ENCODE peak calls at places on chromosomes 2 and 18, in four cellular contexts. One of them, this sample, is unnamed.
A peak's percentile ranks its signal among the peaks of the same experiment; 100 is the strongest.

GRCh38 chr2:64939332-64939917 is 49.8 kb upstream of the SLC1A4 start:
- DNase-seq in lung: no peak
- DNase-seq in OCI-LY7: peak; percentile 62
- DNase-seq in adipocyte: no peak
- DNase-seq in this sample: no peak

GRCh38 chr2:13009027-13009426 is 292.3 kb downstream of the TRIB2 start:
- DNase-seq in lung: no peak
- DNase-seq in OCI-LY7: no peak
- DNase-seq in adipocyte: peak; percentile 48
- DNase-seq in this sample: peak; percentile 65

GRCh38 chr2:88692187-88692586 is 714 bp downstream of the RPIA start:
- DNase-seq in lung: no peak
- DNase-seq in OCI-LY7: peak; percentile 69
- DNase-seq in adipocyte: peak; percentile 48
- DNase-seq in this sample: peak; percentile 6

GRCh38 chr2:233063269-233063975 is 3.3 kb downstream of the INPP5D start:
- DNase-seq in lung: no peak
- DNase-seq in OCI-LY7: peak; percentile 93
- DNase-seq in adipocyte: no peak
- DNase-seq in this sample: no peak

GRCh38 chr2:177282101-177282573 is 17.6 kb upstream of the NFE2L2 start:
- DNase-seq in lung: no peak
- DNase-seq in OCI-LY7: no peak
- DNase-seq in adipocyte: no peak
- DNase-seq in this sample: peak; percentile 34

GRCh38 chr18:25099838-25100393 is 252.1 kb downstream of the ZNF521 start:
- DNase-seq in lung: no peak
- DNase-seq in OCI-LY7: no peak
- DNase-seq in adipocyte: no peak
- DNase-seq in this sample: no peak

GRCh38 chr2:44751754-44752479 is 189.6 kb upstream of the SIX3 start:
- DNase-seq in lung: no peak
- DNase-seq in OCI-LY7: no peak
- DNase-seq in adipocyte: no peak
- DNase-seq in this sample: no peak

GRCh38 chr2:158297606-158298005 is 158.9 kb downstream of the CCDC148 start:
- DNase-seq in lung: no peak
- DNase-seq in OCI-LY7: no peak
- DNase-seq in adipocyte: peak; percentile 57
- DNase-seq in this sample: peak; percentile 23

GRCh38 chr2:199356412-199356811 is 101.3 kb downstream of the SATB2 start:
- DNase-seq in lung: no peak
- DNase-seq in OCI-LY7: no peak
- DNase-seq in adipocyte: no peak
- DNase-seq in this sample: no peak

GRCh38 chr2:205366336-205367060 is 315.8 kb upstream of the NRP2 start:
- DNase-seq in lung: no peak
- DNase-seq in OCI-LY7: no peak
- DNase-seq in adipocyte: no peak
- DNase-seq in this sample: no peak

GRCh38 chr2:128602699-128603101 is 284.0 kb upstream of the HS6ST1 start:
- DNase-seq in lung: no peak
- DNase-seq in OCI-LY7: no peak
- DNase-seq in adipocyte: no peak
- DNase-seq in this sample: no peak

GRCh38 chr2:120958623-120959366 is 223.1 kb downstream of the GLI2 start:
- DNase-seq in lung: no peak
- DNase-seq in OCI-LY7: peak; percentile 16
- DNase-seq in adipocyte: peak; percentile 16
- DNase-seq in this sample: no peak

GRCh38 chr2:132037527-132038178 is 124.1 kb downstream of the ANKRD30BL start:
- DNase-seq in lung: no peak
- DNase-seq in OCI-LY7: peak; percentile 8
- DNase-seq in adipocyte: peak; percentile 38
- DNase-seq in this sample: peak; percentile 3

GRCh38 chr18:35267161-35267651 is 22.8 kb downstream of the ZSCAN30 start:
- DNase-seq in lung: peak; percentile 73
- DNase-seq in OCI-LY7: no peak
- DNase-seq in adipocyte: no peak
- DNase-seq in this sample: no peak

GRCh38 chr2:70948350-70949003 is 12.8 kb downstream of the ATP6V1B1 start:
- DNase-seq in lung: peak; percentile 80
- DNase-seq in OCI-LY7: peak; percentile 79
- DNase-seq in adipocyte: peak; percentile 95
- DNase-seq in this sample: peak; percentile 71

GRCh38 chr2:47344890-47345583 is 57.9 kb upstream of the MSH2 start:
- DNase-seq in lung: peak; percentile 84
- DNase-seq in OCI-LY7: no peak
- DNase-seq in adipocyte: peak; percentile 46
- DNase-seq in this sample: peak; percentile 76

GRCh38 chr2:11224887-11225286 is 69.6 kb downstream of the SLC66A3 start:
- DNase-seq in lung: no peak
- DNase-seq in OCI-LY7: no peak
- DNase-seq in adipocyte: no peak
- DNase-seq in this sample: no peak

GRCh38 chr18:46190667-46191066 is 86.5 kb downstream of the HAUS1 start:
- DNase-seq in lung: no peak
- DNase-seq in OCI-LY7: no peak
- DNase-seq in adipocyte: no peak
- DNase-seq in this sample: no peak

GRCh38 chr2:134845719-134846118 is 7.3 kb downstream of the ACMSD start:
- DNase-seq in lung: no peak
- DNase-seq in OCI-LY7: no peak
- DNase-seq in adipocyte: peak; percentile 65
- DNase-seq in this sample: peak; percentile 60

GRCh38 chr2:112881217-112882000 is 29.6 kb upstream of the IL37 start:
- DNase-seq in lung: no peak
- DNase-seq in OCI-LY7: peak; percentile 22
- DNase-seq in adipocyte: peak; percentile 60
- DNase-seq in this sample: peak; percentile 91

GRCh38 chr2:25809646-25810045 is 68.6 kb downstream of the ASXL2 start:
- DNase-seq in lung: no peak
- DNase-seq in OCI-LY7: no peak
- DNase-seq in adipocyte: no peak
- DNase-seq in this sample: no peak

GRCh38 chr18:58605027-58606020 is 23.6 kb downstream of the ALPK2 start:
- DNase-seq in lung: no peak
- DNase-seq in OCI-LY7: no peak
- DNase-seq in adipocyte: peak; percentile 48
- DNase-seq in this sample: peak; percentile 51

GRCh38 chr18:26133652-26134051 is at the start of gene PSMA8:
- DNase-seq in lung: no peak
- DNase-seq in OCI-LY7: no peak
- DNase-seq in adipocyte: no peak
- DNase-seq in this sample: no peak

GRCh38 chr2:218659988-218660358 is 490 bp downstream of the BCS1L start:
- DNase-seq in lung: no peak
- DNase-seq in OCI-LY7: no peak
- DNase-seq in adipocyte: no peak
- DNase-seq in this sample: no peak

GRCh38 chr2:47008381-47009280 is 93.0 kb upstream of the MCFD2 start:
- DNase-seq in lung: no peak
- DNase-seq in OCI-LY7: no peak
- DNase-seq in adipocyte: no peak
- DNase-seq in this sample: no peak

DNA sequence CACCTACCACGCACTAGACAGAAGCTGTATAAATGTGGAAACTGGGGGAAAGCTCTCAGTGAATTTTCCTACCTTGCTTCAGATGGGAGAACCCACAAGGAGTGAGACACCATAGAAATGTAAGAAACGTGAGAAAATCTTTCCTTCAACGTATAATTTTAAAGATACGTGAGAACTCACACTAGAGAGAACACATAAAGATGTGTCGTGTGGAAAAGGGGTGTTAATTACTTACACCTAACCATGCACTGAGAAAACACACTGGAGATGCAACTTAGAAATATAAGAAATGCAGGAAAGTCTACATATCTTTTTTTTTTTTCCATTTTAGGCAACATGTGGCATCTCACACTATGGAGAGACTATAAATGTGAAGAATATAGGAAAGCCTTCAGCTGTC is 352.9 kb upstream of the NETO1 start:
- DNase-seq in lung: no peak
- DNase-seq in OCI-LY7: no peak
- DNase-seq in adipocyte: no peak
- DNase-seq in this sample: no peak
- H3K9me3 ChIP-seq in lung: peaks cover 28% of the 10 kb centered on the region
- H3K9me3 ChIP-seq in OCI-LY7: no peaks in the 10 kb centered on the region
- H3K9me3 ChIP-seq in adipocyte: peaks cover 71% of the 10 kb centered on the region
- H3K9me3 ChIP-seq in this sample: peaks cover 6% of the 10 kb centered on the region

DNA sequence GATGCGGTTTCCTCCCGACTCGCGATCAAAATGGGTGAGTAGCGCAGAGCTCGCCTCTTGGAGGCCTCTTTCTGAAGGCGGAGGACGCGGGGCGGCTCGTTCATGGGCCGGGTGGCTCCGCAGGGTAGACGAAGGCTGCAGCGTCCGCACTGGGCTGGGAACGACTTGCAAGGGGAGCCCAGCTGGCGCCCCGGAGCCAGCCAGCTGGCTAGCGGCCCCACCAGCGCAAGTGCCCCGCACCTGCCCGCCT is 328 bp upstream of the PASK start:
- DNase-seq in lung: no peak
- DNase-seq in OCI-LY7: no peak
- DNase-seq in adipocyte: no peak
- DNase-seq in this sample: no peak
- H3K9me3 ChIP-seq in lung: no peaks in the 10 kb centered on the region
- H3K9me3 ChIP-seq in OCI-LY7: no peaks in the 10 kb centered on the region
- H3K9me3 ChIP-seq in adipocyte: no peaks in the 10 kb centered on the region
- H3K9me3 ChIP-seq in this sample: no peaks in the 10 kb centered on the region

GRCh38 chr18:78766651-78767533 is 212.7 kb upstream of the SALL3 start:
- DNase-seq in lung: no peak
- DNase-seq in OCI-LY7: no peak
- DNase-seq in adipocyte: no peak
- DNase-seq in this sample: no peak
- H3K9me3 ChIP-seq in lung: no peaks in the 10 kb centered on the region
- H3K9me3 ChIP-seq in OCI-LY7: no peaks in the 10 kb centered on the region
- H3K9me3 ChIP-seq in adipocyte: peaks cover 3% of the 10 kb centered on the region
- H3K9me3 ChIP-seq in this sample: no peaks in the 10 kb centered on the region

DNA sequence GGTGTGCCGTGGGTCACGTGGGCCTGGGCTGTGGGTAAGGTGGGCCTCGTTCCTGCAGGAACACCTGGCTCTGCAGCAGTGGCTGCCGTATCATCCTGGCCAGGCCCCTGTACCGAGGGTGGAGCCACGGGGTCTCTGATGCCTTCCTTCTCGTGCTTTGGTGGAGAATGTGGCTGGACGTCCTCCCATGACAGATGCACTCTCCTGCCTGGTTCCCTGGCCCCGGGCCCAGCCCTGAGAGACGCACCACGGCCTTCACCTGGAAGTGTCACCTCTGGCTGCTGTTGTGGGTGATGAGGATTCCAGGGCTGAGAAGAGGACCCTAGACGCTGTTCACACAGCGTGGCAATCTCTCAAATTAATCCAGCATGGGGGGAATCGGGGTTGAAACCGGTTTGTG is 49.5 kb downstream of the NFATC1 start:
- DNase-seq in lung: no peak
- DNase-seq in OCI-LY7: no peak
- DNase-seq in adipocyte: no peak
- DNase-seq in this sample: no peak
- H3K9me3 ChIP-seq in lung: no peaks in the 10 kb centered on the region
- H3K9me3 ChIP-seq in OCI-LY7: no peaks in the 10 kb centered on the region
- H3K9me3 ChIP-seq in adipocyte: no peaks in the 10 kb centered on the region
- H3K9me3 ChIP-seq in this sample: no peaks in the 10 kb centered on the region

GRCh38 chr2:193076995-193077394 is 882.3 kb upstream of the TMEFF2 start:
- DNase-seq in lung: no peak
- DNase-seq in OCI-LY7: no peak
- DNase-seq in adipocyte: no peak
- DNase-seq in this sample: no peak
- H3K9me3 ChIP-seq in lung: no peaks in the 10 kb centered on the region
- H3K9me3 ChIP-seq in OCI-LY7: no peaks in the 10 kb centered on the region
- H3K9me3 ChIP-seq in adipocyte: no peaks in the 10 kb centered on the region
- H3K9me3 ChIP-seq in this sample: no peaks in the 10 kb centered on the region

GRCh38 chr2:238667008-238667407 is 180.9 kb upstream of the TWIST2 start:
- DNase-seq in lung: no peak
- DNase-seq in OCI-LY7: no peak
- DNase-seq in adipocyte: no peak
- DNase-seq in this sample: no peak
- H3K9me3 ChIP-seq in lung: peaks cover 5% of the 10 kb centered on the region
- H3K9me3 ChIP-seq in OCI-LY7: no peaks in the 10 kb centered on the region
- H3K9me3 ChIP-seq in adipocyte: peaks cover 5% of the 10 kb centered on the region
- H3K9me3 ChIP-seq in this sample: peaks cover 6% of the 10 kb centered on the region

DNA sequence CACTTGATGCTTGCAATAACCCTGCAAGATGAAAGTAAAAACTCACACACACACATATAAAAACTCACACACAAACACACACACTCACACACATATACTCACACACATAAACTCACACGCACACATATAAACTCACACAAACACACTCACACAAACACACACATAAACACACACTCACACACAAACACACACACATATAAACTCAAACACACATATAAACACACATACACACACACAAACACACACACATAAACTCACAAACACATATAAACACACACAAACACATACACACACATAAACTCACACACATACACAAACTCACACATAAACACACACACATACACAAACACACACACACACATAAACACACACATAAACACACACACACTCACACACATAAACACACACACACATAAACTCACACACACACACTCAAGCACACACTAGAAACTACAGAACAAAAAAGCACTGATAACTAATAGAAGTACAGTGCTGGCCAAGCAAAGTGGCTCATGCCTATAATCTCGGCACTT is 117.7 kb upstream of the TEKT4 start:
- DNase-seq in lung: no peak
- DNase-seq in OCI-LY7: no peak
- DNase-seq in adipocyte: no peak
- DNase-seq in this sample: no peak
- H3K9me3 ChIP-seq in lung: no peaks in the 10 kb centered on the region
- H3K9me3 ChIP-seq in OCI-LY7: no peaks in the 10 kb centered on the region
- H3K9me3 ChIP-seq in adipocyte: no peaks in the 10 kb centered on the region
- H3K9me3 ChIP-seq in this sample: no peaks in the 10 kb centered on the region

GRCh38 chr2:83081835-83082522 is 1377.1 kb downstream of the SUCLG1 start:
- DNase-seq in lung: no peak
- DNase-seq in OCI-LY7: no peak
- DNase-seq in adipocyte: peak; percentile 49
- DNase-seq in this sample: no peak

DNA sequence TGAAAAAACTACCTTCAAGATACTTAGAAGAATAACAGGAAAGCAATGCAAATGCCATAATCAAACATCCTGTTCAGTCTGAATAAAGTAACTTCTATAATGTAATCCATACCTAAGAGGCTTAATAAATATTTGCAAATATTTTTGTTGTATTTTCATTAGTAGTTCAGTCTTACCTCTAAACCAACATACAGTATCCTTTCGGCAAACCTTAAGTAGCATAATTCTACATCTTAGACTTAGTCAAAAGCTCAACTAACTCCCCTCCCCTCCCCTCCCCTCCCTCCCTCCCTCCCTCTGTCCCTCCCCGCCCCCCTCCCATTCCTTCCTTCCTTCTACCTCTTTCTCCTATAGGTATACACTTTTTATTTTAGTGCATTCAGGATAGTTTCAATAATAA is 1373.2 kb downstream of the SUCLG1 start:
- DNase-seq in lung: no peak
- DNase-seq in OCI-LY7: no peak
- DNase-seq in adipocyte: no peak
- DNase-seq in this sample: no peak
- H3K9me3 ChIP-seq in lung: no peaks in the 10 kb centered on the region
- H3K9me3 ChIP-seq in OCI-LY7: no peaks in the 10 kb centered on the region
- H3K9me3 ChIP-seq in adipocyte: no peaks in the 10 kb centered on the region
- H3K9me3 ChIP-seq in this sample: no peaks in the 10 kb centered on the region